ENCODE peak calls at places on chromosomes 1 and 21, in ten cellular contexts. I, G, O, P, H, Q, S, V, T and E are unnamed samples. For H3K27me3, the result is how much of the 10 kb centered on the place peaks cover.

GRCh38 chr1:178544531-178544930 is 31.6 kb downstream of the TEX35 start:
- DNase-seq in I (no peak), G (no peak), O (no peak), P (no peak), H (no peak), Q (no peak), S (no peak), V (no peak), T (peak), E (no peak)

GRCh38 chr21:23131177-23131576 is 2133.0 kb downstream of the NCAM2 start:
- DNase-seq in I (no peak), G (no peak), O (no peak), P (no peak), H (no peak), Q (no peak), S (peak), V (no peak), T (no peak), E (no peak)

GRCh38 chr1:210446479-210446878 is 117.8 kb downstream of the HHAT start:
- DNase-seq in I (no peak), G (no peak), O (no peak), P (peak), H (peak), Q (no peak), S (no peak), V (no peak), T (no peak), E (peak)

GRCh38 chr1:87648720-87649119 is 320.0 kb downstream of the LMO4 start:
- DNase-seq in I (no peak), G (no peak), O (no peak), P (no peak), H (no peak), Q (no peak), S (no peak), V (no peak), T (no peak), E (no peak)

GRCh38 chr1:32071758-32072621 is 749 bp upstream of the TMEM39B start:
- DNase-seq in I (no peak), G (no peak), O (no peak), P (no peak), H (no peak), Q (no peak), S (peak), V (no peak), T (no peak), E (no peak)

GRCh38 chr1:211742889-211743529 is 67.6 kb upstream of the NEK2 start:
- DNase-seq in I (no peak), G (no peak), O (no peak), P (no peak), H (no peak), Q (no peak), S (no peak), V (no peak), T (no peak), E (no peak)

GRCh38 chr1:27391511-27392095 is 819 bp upstream of the GPR3 start:
- DNase-seq in I (peak), G (peak), O (peak), P (peak), H (no peak), Q (peak), S (peak), V (peak), T (no peak), E (peak)

GRCh38 chr1:30327370-30328099 is 395.9 kb downstream of the MATN1 start:
- DNase-seq in I (no peak), G (no peak), O (no peak), P (no peak), H (no peak), Q (peak), S (no peak), V (no peak), T (peak), E (no peak)

GRCh38 chr21:37181059-37181458 is 86.1 kb downstream of the VPS26C start:
- DNase-seq in I (no peak), G (no peak), O (no peak), P (no peak), H (no peak), Q (no peak), S (no peak), V (no peak), T (no peak), E (no peak)

GRCh38 chr1:196002906-196003305 is 605.3 kb downstream of the KCNT2 start:
- DNase-seq in I (no peak), G (no peak), O (no peak), P (no peak), H (no peak), Q (no peak), S (no peak), V (no peak), T (no peak), E (no peak)

GRCh38 chr1:85581802-85582686 is 1.5 kb downstream of the CCN1 start:
- DNase-seq in I (peak), G (peak), O (no peak), P (peak), H (no peak), Q (no peak), S (peak), V (peak), T (no peak), E (no peak)

GRCh38 chr1:161491472-161491871 is 13.8 kb upstream of the FCGR2A start:
- DNase-seq in I (no peak), G (no peak), O (no peak), P (no peak), H (no peak), Q (no peak), S (no peak), V (no peak), T (no peak), E (no peak)
- H3K27me3 ChIP-seq in I (under half), G (under half), O (under half), P (under half), H (under half), Q (under half), S (under half), V (under half), T (under half), E (under half)

GRCh38 chr1:48054246-48054645 is 57.1 kb upstream of the TRABD2B start:
- DNase-seq in I (no peak), G (no peak), O (no peak), P (no peak), H (no peak), Q (no peak), S (no peak), V (no peak), T (no peak), E (no peak)
- H3K27me3 ChIP-seq in I (under half), G (under half), O (under half), P (under half), H (under half), Q (under half), S (under half), V (under half), T (under half), E (under half)

GRCh38 chr1:117611121-117611601 is 5.3 kb downstream of the TENT5C start:
- DNase-seq in I (no peak), G (no peak), O (no peak), P (no peak), H (no peak), Q (no peak), S (no peak), V (no peak), T (peak), E (no peak)

GRCh38 chr1:117608758-117609157 is 2.9 kb downstream of the TENT5C start:
- DNase-seq in I (no peak), G (no peak), O (no peak), P (no peak), H (peak), Q (no peak), S (no peak), V (no peak), T (no peak), E (no peak)

GRCh38 chr1:117609471-117609911 is 3.6 kb downstream of the TENT5C start:
- DNase-seq in I (no peak), G (peak), O (no peak), P (no peak), H (peak), Q (no peak), S (no peak), V (no peak), T (peak), E (no peak)

GRCh38 chr1:117608213-117608612 is 2.4 kb downstream of the TENT5C start:
- DNase-seq in I (no peak), G (no peak), O (no peak), P (no peak), H (peak), Q (no peak), S (no peak), V (no peak), T (peak), E (no peak)

DNA sequence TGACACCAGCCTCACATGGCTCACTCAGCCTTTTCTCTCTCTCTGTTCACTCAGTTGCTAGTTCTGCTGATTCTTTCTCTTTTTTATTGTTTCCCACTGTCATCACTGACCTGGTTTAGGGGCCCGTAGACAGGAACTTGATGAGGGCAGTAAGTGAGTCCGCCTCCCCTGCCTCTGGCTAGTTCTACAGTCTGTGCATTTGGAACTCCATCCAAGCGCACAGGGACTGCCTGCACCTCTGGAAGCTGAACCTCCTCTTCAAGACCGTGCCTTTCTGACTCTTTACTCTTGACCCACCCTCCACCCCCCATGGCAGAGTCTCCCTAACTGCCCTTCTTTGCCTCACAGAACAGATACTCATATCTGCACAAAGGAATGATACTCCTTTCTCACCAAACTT is 4.2 kb downstream of the TENT5C start:
- DNase-seq in I (no peak), G (no peak), O (no peak), P (no peak), H (no peak), Q (no peak), S (no peak), V (no peak), T (peak), E (no peak)
- H3K27me3 ChIP-seq in I (under half), G (under half), O (under half), P (under half), H (under half), Q (under half), S (under half), V (under half), T (under half), E (under half)

GRCh38 chr1:23401313-23401712 is 23.2 kb downstream of the TCEA3 start:
- DNase-seq in I (no peak), G (no peak), O (no peak), P (no peak), H (no peak), Q (no peak), S (no peak), V (no peak), T (no peak), E (no peak)
- H3K27me3 ChIP-seq in I (under half), G (under half), O (under half), P (under half), H (under half), Q (under half), S (half or more), V (under half), T (under half), E (under half)

GRCh38 chr1:204754821-204755220 is 69.3 kb upstream of the LRRN2 start:
- DNase-seq in I (no peak), G (no peak), O (no peak), P (no peak), H (no peak), Q (no peak), S (no peak), V (no peak), T (no peak), E (no peak)
- H3K27me3 ChIP-seq in I (under half), G (under half), O (under half), P (under half), H (under half), Q (under half), S (under half), V (under half), T (under half), E (under half)

DNA sequence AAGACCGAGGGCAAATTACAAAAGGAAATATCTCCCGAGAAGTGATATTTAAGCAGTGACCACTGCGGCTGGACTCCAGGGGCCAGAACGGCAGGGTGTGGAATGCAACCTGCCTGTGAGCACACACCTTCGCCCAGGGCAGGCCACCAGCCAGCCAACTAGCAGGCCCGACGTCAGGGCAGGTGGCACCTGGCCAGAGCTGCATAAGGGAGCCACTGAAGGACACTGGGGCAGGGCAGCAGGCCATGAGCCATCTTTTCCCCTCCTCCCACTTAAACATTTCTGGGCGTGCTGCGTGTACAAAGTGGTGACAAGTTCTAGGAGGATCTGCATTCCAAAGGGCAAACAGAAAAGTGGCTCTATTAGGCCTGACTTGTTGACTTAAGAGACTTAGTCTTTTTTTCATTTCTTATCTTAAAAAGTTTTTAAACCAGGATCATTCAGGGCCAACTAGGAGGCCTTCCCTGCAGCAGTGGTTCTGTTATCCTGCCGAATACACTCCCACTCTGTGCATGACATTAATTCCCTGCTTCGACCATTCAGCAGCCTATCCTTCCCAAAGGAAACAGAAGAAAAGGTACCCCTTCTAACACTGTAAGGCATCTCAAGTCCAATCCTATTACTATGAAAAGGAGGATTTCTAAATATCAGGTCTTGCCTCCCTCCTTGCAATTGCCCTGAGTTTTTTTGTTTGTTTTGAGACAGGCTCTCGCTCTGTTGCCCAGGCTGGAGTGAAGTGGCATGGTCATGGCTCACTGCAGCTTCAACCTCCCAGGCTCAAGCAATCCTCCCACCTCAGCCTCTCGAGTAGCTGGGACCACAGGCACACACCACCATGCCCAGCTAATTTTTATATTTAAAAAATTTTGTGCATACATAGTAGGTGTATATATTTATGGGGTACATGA is 96.3 kb downstream of the BCAR3 start:
- DNase-seq in I (peak), G (peak), O (no peak), P (peak), H (no peak), Q (peak), S (no peak), V (peak), T (no peak), E (peak)
- H3K27me3 ChIP-seq in I (under half), G (under half), O (under half), P (under half), H (under half), Q (under half), S (under half), V (under half), T (under half), E (under half)

DNA sequence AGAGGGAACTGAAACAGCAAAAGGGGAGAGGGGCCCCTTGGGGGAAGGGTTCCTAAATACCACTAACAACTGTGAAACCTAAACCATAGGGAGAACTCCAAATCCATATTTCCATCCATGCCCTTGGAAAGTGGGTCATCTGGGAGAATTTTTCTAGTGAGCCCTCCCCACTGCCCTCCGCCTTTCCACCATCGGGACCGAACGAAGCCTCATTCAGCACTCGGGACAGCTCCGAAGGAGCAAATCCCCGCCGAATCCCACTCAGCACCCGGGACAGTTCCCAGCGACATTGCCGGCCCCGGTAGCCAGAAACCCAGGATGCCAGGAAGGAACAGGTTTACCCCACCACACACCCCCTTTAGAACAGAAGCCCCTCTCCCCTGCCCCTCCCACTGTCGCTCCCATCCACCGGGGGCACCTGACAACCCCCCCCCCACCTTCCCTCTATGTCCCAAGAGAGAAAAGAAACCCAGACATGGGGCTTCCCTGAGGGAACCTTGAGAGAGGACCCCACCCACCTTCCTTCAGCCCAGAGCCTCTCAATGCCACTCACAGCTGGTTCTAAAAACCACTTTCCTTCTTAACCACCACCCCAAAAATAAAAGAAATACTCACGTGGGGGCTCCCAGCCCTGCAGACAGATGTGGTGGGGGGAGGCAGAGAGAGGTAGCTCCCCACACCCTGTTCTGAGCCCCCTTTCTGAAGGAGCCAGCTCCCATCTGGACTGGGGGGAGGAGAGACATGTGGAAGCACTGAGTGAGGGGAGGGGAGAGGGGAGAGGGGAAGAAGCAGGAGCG is 4.5 kb downstream of the DLGAP3 start:
- DNase-seq in I (peak), G (no peak), O (no peak), P (peak), H (peak), Q (peak), S (peak), V (peak), T (no peak), E (no peak)
- H3K27me3 ChIP-seq in I (under half), G (half or more), O (half or more), P (under half), H (under half), Q (under half), S (under half), V (under half), T (under half), E (under half)

DNA sequence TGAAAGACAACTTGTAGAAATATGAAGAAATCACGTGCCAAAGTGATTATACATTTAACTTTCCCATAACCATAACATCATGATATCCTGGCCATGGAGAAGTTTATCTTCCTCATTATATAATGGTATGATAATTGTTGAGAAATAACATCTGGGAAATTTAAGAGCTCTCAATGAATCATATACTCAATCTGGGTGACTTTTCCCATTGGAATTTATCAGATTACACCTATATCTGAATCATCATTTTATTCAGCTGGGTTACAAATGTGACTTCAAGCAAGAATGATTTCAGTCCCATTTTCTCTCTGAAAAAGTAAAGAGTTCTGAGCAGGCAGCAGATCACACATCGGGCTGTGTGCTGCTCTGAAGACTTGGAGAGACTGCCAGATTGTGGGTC is 278.1 kb downstream of the MRPL39 start:
- DNase-seq in I (no peak), G (no peak), O (no peak), P (no peak), H (no peak), Q (no peak), S (no peak), V (no peak), T (no peak), E (no peak)
- H3K27me3 ChIP-seq in I (under half), G (under half), O (under half), P (under half), H (under half), Q (under half), S (under half), V (under half), T (under half), E (under half)

GRCh38 chr1:147078606-147079399 is 93.5 kb downstream of the PRKAB2 start:
- DNase-seq in I (no peak), G (no peak), O (no peak), P (no peak), H (no peak), Q (no peak), S (peak), V (no peak), T (no peak), E (no peak)
- H3K27me3 ChIP-seq in I (under half), G (half or more), O (under half), P (half or more), H (half or more), Q (under half), S (half or more), V (under half), T (under half), E (half or more)